ENCODE peak calls at places on chromosomes 2 and 18, in four cellular contexts. F is psoas muscle, Q is IMR-90, E is body of pancreas. X is an unnamed sample. For H3K4me1 and H3K36me3, the result is how much of the 10 kb centered on the place peaks cover.

GRCh38 chr18:52008330-52008729 is 331.7 kb upstream of the DCC start:
- DNase-seq in E (no peak), Q (no peak), F (no peak), X (no peak)

GRCh38 chr2:195316485-195316884 is 340.5 kb upstream of the SLC39A10 start:
- DNase-seq in Q (peak), E (no peak), F (no peak), X (no peak)

GRCh38 chr2:14558382-14558919 is 74.1 kb upstream of the LRATD1 start:
- DNase-seq in Q (no peak), F (no peak), E (no peak), X (no peak)

GRCh38 chr18:41887100-41887499 is 67.9 kb upstream of the PIK3C3 start:
- DNase-seq in E (no peak), F (no peak), Q (no peak), X (no peak)

GRCh38 chr2:176935543-176936102 is 277.0 kb upstream of the HNRNPA3 start:
- DNase-seq in Q (no peak), E (no peak), F (no peak), X (no peak)

GRCh38 chr18:10381951-10382350 is 72.5 kb upstream of the APCDD1 start:
- DNase-seq in E (no peak), Q (peak), F (no peak), X (no peak)

GRCh38 chr18:51195086-51195601 is 2.3 kb downstream of the MEX3C start:
- DNase-seq in Q (peak), E (no peak), F (no peak), X (no peak)

GRCh38 chr18:49858309-49859005 is 45.1 kb upstream of the ACAA2 start:
- DNase-seq in F (peak), Q (peak), E (peak), X (peak)

GRCh38 chr18:55142413-55142812 is 183.2 kb upstream of the CCDC68 start:
- DNase-seq in E (no peak), F (no peak), Q (no peak), X (no peak)

GRCh38 chr2:96463119-96463518 is 42.0 kb downstream of the NEURL3 start:
- DNase-seq in Q (no peak), E (no peak), F (no peak), X (no peak)

GRCh38 chr18:56825312-56825711 is 174.2 kb downstream of the WDR7 start:
- DNase-seq in E (no peak), F (no peak), Q (no peak), X (no peak)

GRCh38 chr18:48942554-48943261 is 8.1 kb downstream of the SMAD7 start:
- DNase-seq in F (no peak), Q (peak), E (peak), X (no peak)

GRCh38 chr2:189477756-189478155 is 36.5 kb downstream of the WDR75 start:
- DNase-seq in E (no peak), F (no peak), Q (no peak), X (no peak)

GRCh38 chr18:71743634-71744033 is 800.5 kb downstream of the CBLN2 start:
- DNase-seq in E (no peak), Q (no peak), F (no peak), X (no peak)

GRCh38 chr2:60717691-60718090 is 38.4 kb upstream of the PAPOLG start:
- DNase-seq in F (no peak), E (no peak), Q (no peak), X (no peak)

GRCh38 chr2:11370377-11371098 is 26.1 kb upstream of the ROCK2 start:
- DNase-seq in E (peak), Q (peak), F (no peak), X (no peak)

GRCh38 chr2:11373096-11373495 is 28.7 kb upstream of the ROCK2 start:
- DNase-seq in Q (no peak), E (no peak), F (no peak), X (no peak)

GRCh38 chr2:11375025-11375688 is 30.7 kb upstream of the ROCK2 start:
- DNase-seq in F (no peak), E (no peak), Q (no peak), X (no peak)

GRCh38 chr2:11368059-11368572 is 23.7 kb upstream of the ROCK2 start:
- DNase-seq in E (no peak), Q (no peak), F (no peak), X (no peak)

DNA sequence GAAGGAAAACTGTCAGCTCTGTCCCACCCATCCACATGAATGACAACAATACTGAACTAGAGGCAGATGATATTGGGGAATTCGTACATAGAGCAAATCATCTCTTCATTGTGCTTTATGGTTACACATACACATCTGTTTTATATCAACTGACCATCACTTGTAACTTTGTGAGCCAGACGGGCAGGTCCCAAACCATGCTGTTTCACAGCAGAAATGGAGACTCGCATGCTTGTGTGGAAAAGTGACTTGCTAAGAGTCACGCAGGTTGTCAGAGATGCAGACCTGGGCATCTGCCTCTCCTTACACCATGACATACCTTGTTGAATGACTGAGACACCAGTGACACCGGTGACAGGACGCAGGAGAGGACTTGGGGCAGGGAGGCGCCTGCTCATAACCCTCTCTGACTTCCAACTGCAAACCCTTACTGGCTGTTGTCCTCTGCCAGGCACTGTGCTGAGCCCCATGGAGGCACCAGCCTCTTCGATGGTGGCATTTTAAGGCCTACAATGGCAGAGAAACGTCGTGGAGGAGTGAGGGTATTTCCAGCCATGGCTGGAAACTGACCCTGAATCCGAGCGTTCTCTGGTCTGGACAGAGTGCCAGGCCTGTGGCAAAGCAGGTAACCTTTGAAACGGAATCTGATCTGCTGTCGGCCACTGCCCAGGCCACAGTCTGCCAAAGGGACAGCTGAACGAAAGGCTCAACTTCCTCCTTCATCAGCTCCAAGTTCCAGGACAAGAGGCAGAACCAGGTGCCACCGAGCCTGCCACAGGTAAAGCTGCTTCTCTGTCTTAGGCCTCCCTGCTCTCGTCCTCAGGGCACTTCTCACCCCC is 26.9 kb upstream of the ROCK2 start:
- DNase-seq in E (no peak), Q (no peak), F (peak), X (no peak)
- H3K4me1 ChIP-seq in E (under half), Q (under half), F (half or more), X (under half)

DNA sequence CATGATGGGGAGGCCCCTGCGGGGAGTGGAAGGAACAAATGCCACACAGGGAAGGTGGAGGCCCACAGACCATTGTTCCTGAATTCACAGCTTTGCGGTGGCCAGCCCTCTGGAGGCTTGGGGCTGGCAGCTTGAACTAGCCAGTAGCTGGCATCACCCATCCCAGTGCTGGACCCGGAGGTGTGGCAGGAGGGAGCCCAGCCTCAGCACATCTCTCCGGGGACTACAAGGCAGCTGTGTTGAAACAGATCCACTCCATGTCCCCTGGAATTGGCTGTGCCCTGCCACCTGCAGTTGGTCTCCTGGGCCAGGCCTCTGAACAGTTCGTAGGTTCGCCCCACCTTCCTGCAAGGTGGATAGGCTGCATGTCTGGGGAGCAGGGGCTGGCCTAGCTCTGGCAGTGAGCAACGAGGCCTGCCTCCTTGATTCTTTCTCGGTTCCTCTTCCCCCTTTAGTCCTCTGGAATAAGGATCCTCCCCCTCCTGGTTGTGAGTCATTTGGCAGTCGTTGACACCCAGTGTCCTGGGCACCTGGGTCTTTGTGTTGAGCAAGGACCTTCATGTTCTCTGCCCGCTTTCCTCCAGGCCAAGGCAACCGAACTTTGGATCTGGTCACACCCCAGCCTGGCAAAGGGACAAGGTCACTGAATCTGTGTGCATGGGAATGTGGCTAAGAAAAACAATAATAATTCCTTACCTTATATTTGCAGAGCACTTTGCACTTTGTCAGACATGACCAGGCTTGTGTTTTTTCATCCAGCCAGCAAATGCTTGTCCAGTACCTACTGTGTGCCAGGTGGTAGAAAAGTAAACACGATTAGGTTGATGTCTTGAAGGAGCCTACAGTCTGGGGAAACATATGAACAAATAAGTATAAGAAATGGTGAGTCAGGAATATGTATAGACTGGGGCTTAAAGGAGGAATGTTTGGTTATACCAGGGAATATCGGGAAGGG is 55.0 kb upstream of the MCFD2 start:
- DNase-seq in E (peak), Q (peak), F (peak), X (no peak)
- H3K36me3 ChIP-seq in E (under half), Q (under half), F (under half), X (under half)

GRCh38 chr2:192195548-192196418 is 1.1 kb upstream of the TMEFF2 start:
- DNase-seq in E (peak), F (peak), Q (peak), X (peak)

GRCh38 chr2:192194065-192194865 is 468 bp downstream of the TMEFF2 start:
- DNase-seq in E (peak), Q (peak), F (peak), X (peak)

GRCh38 chr2:192194866-192195547 is at the start of gene TMEFF2:
- DNase-seq in E (peak), F (peak), Q (peak), X (peak)

GRCh38 chr2:192197387-192197786 is 2.7 kb upstream of the TMEFF2 start:
- DNase-seq in E (no peak), Q (no peak), F (no peak), X (no peak)

DNA sequence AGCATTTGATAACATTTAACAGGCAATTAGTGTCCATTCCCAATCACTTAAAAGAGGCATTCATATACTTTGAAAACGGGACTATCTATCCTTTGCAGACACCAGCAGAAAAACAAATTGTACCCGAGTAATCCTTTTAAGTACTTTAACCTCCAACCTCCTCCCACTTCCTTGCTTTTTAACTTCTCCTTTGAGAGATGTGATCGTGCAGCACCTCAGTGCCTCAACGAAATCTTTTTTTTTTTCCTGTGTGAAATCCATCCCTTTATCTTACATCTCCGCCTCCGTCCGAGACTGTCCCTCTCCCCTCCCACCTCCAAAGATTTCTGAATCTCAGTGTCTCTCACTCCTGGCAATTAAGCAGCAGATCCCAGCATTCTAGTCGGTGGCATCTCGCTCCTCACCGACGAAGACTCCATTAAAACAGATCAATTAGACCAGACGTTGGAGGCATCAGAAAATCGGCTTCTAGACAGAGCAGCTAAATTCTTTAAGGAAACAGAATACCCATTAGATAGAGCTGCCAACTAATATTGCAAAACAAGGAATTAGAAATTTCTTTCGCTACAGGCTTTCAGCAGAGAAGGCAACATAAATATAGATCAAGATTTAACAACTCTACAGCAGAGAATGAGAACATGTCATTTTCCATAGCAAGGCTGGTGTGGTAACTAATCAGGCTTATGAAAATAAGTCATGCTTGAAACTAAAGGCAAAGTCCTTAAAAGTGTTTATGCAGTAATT is 1.9 kb upstream of the TMEFF2 start:
- DNase-seq in Q (no peak), E (no peak), F (no peak), X (no peak)
- H3K27ac ChIP-seq in Q (no peak), E (no peak), F (no peak), X (no peak)

GRCh38 chr2:1266311-1266710 is 147.0 kb upstream of the TPO start:
- DNase-seq in F (no peak), Q (no peak), E (no peak), X (no peak)

GRCh38 chr2:1272835-1273234 is 140.4 kb upstream of the TPO start:
- DNase-seq in E (no peak), Q (no peak), F (no peak), X (no peak)

GRCh38 chr2:1265454-1265853 is 147.8 kb upstream of the TPO start:
- DNase-seq in E (no peak), Q (no peak), F (no peak), X (no peak)

GRCh38 chr2:1269812-1270211 is 143.5 kb upstream of the TPO start:
- DNase-seq in Q (no peak), E (no peak), F (no peak), X (no peak)

DNA sequence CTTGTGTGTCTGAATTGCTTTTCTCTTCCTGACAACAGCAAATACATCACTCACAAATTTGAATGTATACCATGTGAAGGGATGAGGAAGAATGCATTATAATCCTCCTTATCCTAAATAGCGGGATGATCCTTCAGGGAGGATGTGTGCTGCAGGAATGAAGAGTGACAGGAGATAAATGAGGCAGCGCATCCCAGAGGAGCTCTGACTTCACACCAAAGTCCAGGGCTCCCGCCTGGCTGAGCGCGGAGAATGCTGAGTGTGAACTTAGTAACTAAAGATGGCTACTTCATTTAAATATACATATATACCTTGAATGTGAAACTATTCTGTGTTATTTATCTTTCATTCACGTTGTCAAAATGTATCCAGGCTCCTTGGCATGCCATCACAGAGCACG is 145.2 kb upstream of the TPO start:
- DNase-seq in F (no peak), Q (no peak), E (no peak), X (no peak)
- H3K4me1 ChIP-seq in F (under half), Q (under half), E (under half), X (under half)

GRCh38 chr2:97924194-97924593 is 71.6 kb downstream of the TMEM131 start:
- DNase-seq in F (no peak), E (no peak), Q (no peak), X (no peak)
- H3K36me3 ChIP-seq in F (under half), E (under half), Q (under half), X (under half)

DNA sequence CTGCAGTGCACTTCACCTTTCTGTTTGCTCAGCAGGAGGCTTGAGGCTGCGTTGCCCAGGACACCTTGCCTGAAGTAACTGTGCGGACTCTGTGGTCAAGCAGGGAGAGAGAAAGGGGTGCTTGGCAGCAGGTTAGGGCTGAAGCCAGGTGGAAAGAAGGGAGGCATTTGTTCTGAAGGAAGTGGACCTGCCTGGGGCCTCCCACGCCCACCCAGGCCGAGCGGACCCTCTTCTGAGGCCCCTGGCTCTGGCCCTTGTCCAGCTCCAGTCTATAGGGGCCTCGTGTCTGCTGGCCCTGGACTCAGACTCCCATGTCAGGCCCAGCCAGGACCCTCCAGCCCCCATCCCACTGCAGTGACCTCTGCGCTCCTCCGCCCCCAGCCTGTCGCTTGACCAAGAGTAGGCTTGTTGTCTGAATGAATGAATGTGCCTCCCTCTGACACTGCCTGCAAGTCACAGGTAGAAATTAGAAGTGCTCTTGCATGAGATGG is 2.5 kb downstream of the SNED1 start:
- DNase-seq in E (no peak), Q (no peak), F (no peak), X (peak)
- H3K27ac ChIP-seq in E (no peak), Q (no peak), F (no peak), X (no peak)

DNA sequence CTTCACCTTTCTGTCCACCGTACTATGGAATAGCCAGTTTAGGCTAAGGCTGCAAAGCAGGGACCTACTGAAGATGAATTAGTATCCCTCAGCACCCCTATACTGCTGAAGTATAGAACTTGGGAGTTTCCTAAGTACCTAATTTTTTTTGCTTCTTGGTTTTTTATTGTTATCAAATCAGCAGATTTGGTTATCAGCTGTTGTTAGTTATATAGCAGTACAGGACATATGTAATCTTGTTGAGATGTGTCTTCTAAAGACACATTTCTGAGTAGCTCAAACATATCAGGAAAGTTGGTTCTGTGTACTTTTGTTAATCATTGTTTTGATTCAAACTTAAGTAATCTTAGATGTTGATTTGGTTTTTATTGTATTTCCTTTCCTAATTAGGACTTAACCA is 5.2 kb downstream of the MYL12A start:
- DNase-seq in F (no peak), E (no peak), Q (no peak), X (no peak)
- H3K4me1 ChIP-seq in F (half or more), E (half or more), Q (under half), X (under half)

DNA sequence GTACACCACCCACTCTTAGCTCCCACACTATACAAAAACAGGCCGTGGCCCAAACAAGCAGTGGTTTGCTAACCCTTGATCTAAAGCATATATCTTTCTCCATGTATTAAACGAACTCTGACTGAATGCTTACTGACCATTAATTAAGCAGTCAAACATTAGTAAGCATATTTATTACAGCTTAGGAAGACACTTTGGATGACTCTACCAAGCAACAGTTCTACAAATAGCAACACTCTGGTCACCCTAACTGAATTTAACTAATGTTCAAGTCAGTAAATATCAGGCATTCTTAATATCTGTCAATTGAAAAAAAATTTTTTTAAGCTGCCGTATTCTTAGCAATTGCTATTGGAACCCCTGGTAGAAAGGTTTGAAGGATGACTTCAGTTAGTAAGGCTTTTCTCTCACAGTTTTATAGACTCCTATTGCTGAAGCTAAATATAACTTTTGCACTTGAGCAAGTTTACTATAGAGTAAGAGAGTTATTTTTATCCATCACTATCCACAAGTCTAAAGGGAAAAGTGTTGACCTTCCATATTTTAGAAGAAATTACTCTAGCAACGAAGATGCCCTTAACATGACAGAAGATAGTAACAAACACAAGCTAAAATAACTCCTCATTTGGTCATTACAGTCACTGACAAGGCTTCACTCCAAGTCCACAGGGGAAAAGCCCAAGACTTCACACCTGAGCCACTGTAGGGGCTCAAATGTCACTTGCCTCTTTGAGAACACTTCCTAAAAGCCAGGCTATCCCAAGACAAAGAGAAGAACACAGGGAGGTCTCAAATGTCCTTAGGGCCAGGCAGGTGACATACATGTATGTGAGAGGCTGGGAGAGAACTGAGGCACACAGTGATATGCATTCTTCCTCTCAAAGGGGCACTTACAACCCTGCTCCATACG is 74.4 kb downstream of the RTN4 start:
- DNase-seq in E (no peak), Q (no peak), F (no peak), X (no peak)
- H3K36me3 ChIP-seq in E (under half), Q (under half), F (under half), X (under half)

X was measured in CD8-positive, alpha-beta T cell.